ENCODE peak calls at places on chromosome 11, in ten cellular contexts. K is chondrocyte, I is mucosa of descending colon, E is right lobe of liver, H is uterus, N is lower lobe of right lung, Y is body of pancreas, B is neural progenitor cell, Z is glutamatergic neuron, U is kidney. R is an unnamed sample.

GRCh38 chr11:16082532-16083055 is 273.8 kb downstream of the SOX6 start:
- DNase-seq in K (no peak), I (no peak), E (no peak), H (no peak), N (no peak), Y (no peak), B (no peak), Z (no peak), U (no peak), R (no peak)

GRCh38 chr11:116171271-116172140 is 601.3 kb downstream of the BUD13 start:
- DNase-seq in K (no peak), I (no peak), E (peak), H (no peak), N (no peak), Y (peak), B (no peak), Z (no peak), U (no peak), R (no peak)

GRCh38 chr11:72783144-72783910 is 10.5 kb downstream of the STARD10 start:
- DNase-seq in K (no peak), I (peak), E (no peak), H (no peak), N (no peak), Y (no peak), B (peak), Z (no peak), U (no peak), R (no peak)

GRCh38 chr11:59706518-59707285 is 6.9 kb downstream of the OR10V1 start:
- DNase-seq in K (no peak), I (peak), E (no peak), H (no peak), N (no peak), Y (peak), B (no peak), Z (no peak), U (no peak), R (no peak)

GRCh38 chr11:77372736-77373135 is 71.2 kb upstream of the GDPD4 start:
- DNase-seq in K (no peak), I (no peak), E (no peak), H (no peak), N (no peak), Y (no peak), B (no peak), Z (no peak), U (no peak), R (no peak)

GRCh38 chr11:114162719-114163123 is 103.2 kb downstream of the ZBTB16 start:
- DNase-seq in K (no peak), I (peak), E (peak), H (peak), N (peak), Y (peak), B (no peak), Z (no peak), U (peak), R (no peak)

GRCh38 chr11:65291613-65292012 is 23.1 kb upstream of the CDC42EP2 start:
- DNase-seq in K (peak), I (no peak), E (no peak), H (no peak), N (no peak), Y (no peak), B (no peak), Z (no peak), U (no peak), R (no peak)

GRCh38 chr11:78690588-78690987 is 115.9 kb upstream of the NARS2 start:
- DNase-seq in K (no peak), I (no peak), E (no peak), H (no peak), N (no peak), Y (no peak), B (no peak), Z (no peak), U (no peak), R (no peak)

GRCh38 chr11:42315846-42316245 is 856.4 kb upstream of the LRRC4C start:
- DNase-seq in K (no peak), I (no peak), E (no peak), H (no peak), N (no peak), Y (no peak), B (no peak), Z (no peak), U (no peak), R (no peak)

DNA sequence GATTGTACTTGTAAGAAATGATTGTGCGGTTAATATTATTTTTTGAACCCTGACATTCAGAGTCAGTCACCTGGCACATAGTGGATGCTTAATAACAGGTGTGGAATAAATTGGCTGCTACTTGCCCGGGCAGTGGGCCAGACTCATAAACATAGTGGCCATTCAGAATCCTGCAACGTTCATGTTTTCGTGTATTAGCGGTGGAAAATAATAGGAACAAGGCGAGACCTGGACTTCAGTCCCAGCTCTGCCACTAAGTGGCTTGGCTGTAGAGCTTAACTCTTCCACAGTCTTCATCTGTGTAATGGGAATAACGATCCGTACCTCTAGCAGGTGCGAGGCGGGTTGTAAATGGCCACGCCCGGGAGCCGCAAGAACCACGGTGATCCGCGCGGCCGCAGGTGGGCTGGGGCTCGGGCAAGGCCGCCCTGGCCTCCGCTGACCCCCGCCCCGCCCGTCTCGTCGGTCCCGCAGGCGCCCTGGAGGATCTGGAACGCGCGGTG is 761 bp upstream of the TMEM25 start:
- DNase-seq in K (no peak), I (peak), E (no peak), H (no peak), N (no peak), Y (peak), B (no peak), Z (no peak), U (no peak), R (no peak)
- TF ChIP-seq CTCF in K (no peak), I (no peak), E (no peak), H (no peak), N (no peak), Y (no peak), B (no peak), Z (no peak), U (no peak), R (peak)

GRCh38 chr11:90542092-90542491 is 319.2 kb upstream of the CHORDC1 start:
- DNase-seq in K (no peak), I (no peak), E (no peak), H (no peak), N (no peak), Y (no peak), B (no peak), Z (no peak), U (no peak), R (no peak)
- TF ChIP-seq CTCF in K (no peak), I (no peak), E (peak), H (no peak), N (no peak), Y (no peak), B (no peak), Z (no peak), U (no peak), R (no peak)

DNA sequence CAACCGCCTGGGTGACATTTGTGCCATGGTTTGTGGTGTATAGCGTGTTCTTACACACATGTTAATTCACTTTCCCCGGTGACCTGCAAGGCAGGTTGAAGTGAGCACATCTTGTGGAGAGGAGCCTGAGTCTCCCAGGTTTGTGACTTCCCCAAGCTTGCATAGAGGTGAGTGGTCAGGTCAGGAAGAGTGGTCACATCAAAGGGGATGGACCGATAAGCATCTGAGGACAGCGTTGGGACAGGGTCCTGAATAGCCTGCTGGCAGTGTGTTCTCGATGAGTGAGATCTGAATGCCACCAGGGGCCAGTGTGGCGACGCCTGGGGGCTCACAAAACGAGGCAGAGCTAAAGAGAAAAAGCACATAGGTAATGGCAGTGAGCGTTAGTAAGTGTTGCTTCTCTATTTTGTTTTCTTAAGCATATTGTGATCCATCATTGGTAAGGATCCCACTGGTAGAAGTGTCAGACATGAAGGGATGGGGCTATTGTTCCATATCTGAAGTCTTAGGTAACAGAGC is 154.6 kb downstream of the GRIK4 start:
- DNase-seq in K (no peak), I (no peak), E (no peak), H (no peak), N (no peak), Y (no peak), B (peak), Z (no peak), U (no peak), R (no peak)
- TF ChIP-seq CTCF in K (no peak), I (no peak), E (no peak), H (no peak), N (no peak), Y (no peak), B (peak), Z (no peak), U (no peak), R (no peak)

GRCh38 chr11:118353084-118353710 is 6.2 kb upstream of the UBE4A start:
- DNase-seq in K (no peak), I (no peak), E (no peak), H (no peak), N (no peak), Y (no peak), B (no peak), Z (no peak), U (no peak), R (no peak)
- TF ChIP-seq CTCF in K (peak), I (peak), E (peak), H (peak), N (peak), Y (peak), B (peak), Z (peak), U (peak), R (peak)

GRCh38 chr11:367956-368413 is 1.3 kb upstream of the B4GALNT4 start:
- DNase-seq in K (no peak), I (no peak), E (no peak), H (no peak), N (no peak), Y (no peak), B (no peak), Z (no peak), U (no peak), R (no peak)

GRCh38 chr11:370087-370941 is 1.0 kb downstream of the B4GALNT4 start:
- DNase-seq in K (peak), I (no peak), E (no peak), H (no peak), N (peak), Y (no peak), B (peak), Z (peak), U (peak), R (no peak)

GRCh38 chr11:369336-370018 is at the start of gene B4GALNT4:
- DNase-seq in K (peak), I (peak), E (no peak), H (no peak), N (peak), Y (peak), B (peak), Z (peak), U (peak), R (no peak)

GRCh38 chr11:371051-371450 is 1.8 kb downstream of the B4GALNT4 start:
- DNase-seq in K (peak), I (no peak), E (no peak), H (no peak), N (peak), Y (no peak), B (no peak), Z (peak), U (peak), R (no peak)

GRCh38 chr11:368414-369335 is 624 bp upstream of the B4GALNT4 start:
- DNase-seq in K (peak), I (no peak), E (no peak), H (no peak), N (peak), Y (no peak), B (peak), Z (peak), U (peak), R (no peak)
- TF ChIP-seq CTCF in K (no peak), I (no peak), E (no peak), H (no peak), N (no peak), Y (no peak), B (no peak), Z (no peak), U (no peak), R (no peak)

GRCh38 chr11:44320289-44320973 is 10.5 kb upstream of the ALX4 start:
- DNase-seq in K (no peak), I (no peak), E (no peak), H (no peak), N (no peak), Y (no peak), B (no peak), Z (no peak), U (peak), R (no peak)

GRCh38 chr11:44319170-44319551 is 9.2 kb upstream of the ALX4 start:
- DNase-seq in K (no peak), I (no peak), E (no peak), H (no peak), N (no peak), Y (no peak), B (peak), Z (peak), U (peak), R (no peak)

GRCh38 chr11:44319552-44320288 is 9.8 kb upstream of the ALX4 start:
- DNase-seq in K (no peak), I (no peak), E (no peak), H (no peak), N (no peak), Y (no peak), B (peak), Z (no peak), U (peak), R (no peak)

GRCh38 chr11:44322243-44322642 is 12.3 kb upstream of the ALX4 start:
- DNase-seq in K (no peak), I (no peak), E (no peak), H (no peak), N (no peak), Y (no peak), B (no peak), Z (no peak), U (no peak), R (no peak)

DNA sequence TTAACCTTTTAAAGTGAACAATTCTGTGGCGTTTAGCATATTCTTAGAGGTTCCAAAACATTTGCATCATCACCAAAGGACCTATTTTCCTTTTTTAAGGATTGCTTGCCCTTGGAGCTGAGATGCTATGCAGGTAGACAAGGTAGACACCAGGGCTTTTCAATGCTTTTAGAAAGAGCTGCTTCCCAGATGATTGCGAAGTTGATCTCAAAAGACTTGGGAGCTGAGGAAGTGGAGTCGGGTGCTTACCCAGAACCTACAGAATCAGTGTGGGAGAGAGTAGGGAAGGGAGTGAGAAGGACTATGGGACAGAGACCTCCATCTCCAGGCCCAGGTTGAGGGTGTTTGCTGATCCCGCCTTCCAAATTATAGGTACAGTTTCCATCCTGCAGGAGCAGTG is 11.1 kb upstream of the ALX4 start:
- DNase-seq in K (no peak), I (no peak), E (no peak), H (no peak), N (no peak), Y (no peak), B (no peak), Z (no peak), U (no peak), R (no peak)
- TF ChIP-seq CTCF in K (no peak), I (no peak), E (no peak), H (no peak), N (no peak), Y (no peak), B (no peak), Z (no peak), U (no peak), R (no peak)

R was measured in neural crest cell.